ENCODE peak calls at places on chromosomes 12 and 14, in six cellular contexts. M is esophagus squamous epithelium, I is colonic mucosa, P is GM23338, U is lung, V is fibroblast of lung. O is an unnamed sample.

GRCh38 chr12:71840226-71840847 is 778 bp downstream of the TBC1D15 start:
- DNase-seq in M (no peak), I (no peak), V (peak; percentile 86), U (no peak), P (peak; percentile 16), O (peak; percentile 92)

GRCh38 chr14:54568821-54569591 is 2.1 kb downstream of the SAMD4A start:
- DNase-seq in M (no peak), P (no peak), V (peak; percentile 51), U (no peak), I (peak; percentile 22), O (no peak)

GRCh38 chr14:65575389-65575788 is 162.9 kb downstream of the FUT8 start:
- DNase-seq in M (no peak), U (no peak), I (no peak), V (no peak), P (no peak), O (no peak)

GRCh38 chr14:32382704-32383103 is 53.6 kb downstream of the AKAP6 start:
- DNase-seq in V (peak; percentile 50), P (peak; percentile 36), U (no peak), M (no peak), I (no peak), O (peak; percentile 50)

GRCh38 chr12:131024026-131024425 is 70.3 kb downstream of the ADGRD1 start:
- DNase-seq in U (no peak), M (no peak), I (no peak), P (no peak), V (no peak), O (no peak)

GRCh38 chr14:69625299-69626131 is 14.1 kb downstream of the SUSD6 start:
- DNase-seq in M (no peak), U (peak; percentile 58), I (peak; percentile 48), P (no peak), V (no peak), O (no peak)

GRCh38 chr12:16531623-16532022 is 74.3 kb downstream of the LMO3 start:
- DNase-seq in U (no peak), V (no peak), I (no peak), P (no peak), M (no peak), O (peak; percentile 44)

GRCh38 chr12:105986779-105987686 is 151.7 kb downstream of the NUAK1 start:
- DNase-seq in V (peak; percentile 53), M (no peak), U (no peak), P (no peak), I (no peak), O (peak; percentile 56)

GRCh38 chr12:41223600-41223999 is 35.5 kb downstream of the PDZRN4 start:
- DNase-seq in P (no peak), M (no peak), I (no peak), V (no peak), U (no peak), O (no peak)

GRCh38 chr14:59629384-59630158 is 53.0 kb upstream of the CCDC175 start:
- DNase-seq in V (no peak), I (no peak), U (no peak), P (peak; percentile 24), M (no peak), O (no peak)
- H3K4me3 ChIP-seq in V (no peak overlapping the region), I (no peak overlapping the region), U (no peak overlapping the region), P (peak overlapping the region; percentile 89), M (no peak overlapping the region), O (no peak overlapping the region)

GRCh38 chr12:51819851-51820720 is 28.4 kb downstream of the FIGNL2 start:
- DNase-seq in P (peak; percentile 22), V (peak; percentile 8), I (peak; percentile 55), M (no peak), U (no peak), O (no peak)
- TF ChIP-seq CTCF in P (peak; percentile 36), V (no peak), I (no peak), M (no peak), U (no peak), O (no peak)

DNA sequence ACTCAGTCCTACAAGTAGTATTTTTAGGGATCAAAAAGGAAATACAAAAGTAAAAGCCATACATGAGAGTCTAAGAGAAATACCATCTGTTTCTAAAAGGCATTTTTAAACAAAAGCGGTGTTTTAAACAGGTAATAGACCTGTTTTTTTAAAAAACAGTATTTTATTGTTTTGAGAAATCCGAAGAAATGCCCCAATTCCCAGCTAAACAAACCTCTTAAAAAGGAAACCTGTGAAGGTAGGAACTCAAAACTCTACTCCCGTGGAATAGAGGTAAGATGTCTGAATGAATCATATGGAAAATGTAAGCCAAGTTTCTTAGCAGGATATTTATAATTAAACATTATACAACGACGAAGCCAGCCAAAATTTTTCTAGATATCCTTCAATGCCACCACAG is 2.0 kb downstream of the PPP1R13B start:
- DNase-seq in V (no peak), U (no peak), P (no peak), M (no peak), I (no peak), O (no peak)
- H3K27me3 ChIP-seq in V (peaks cover 6% of the 10 kb centered on the region), U (no peaks in the 10 kb centered on the region), P (peaks cover 47% of the 10 kb centered on the region), M (no peaks in the 10 kb centered on the region), I (no peaks in the 10 kb centered on the region), O (no peaks in the 10 kb centered on the region)

DNA sequence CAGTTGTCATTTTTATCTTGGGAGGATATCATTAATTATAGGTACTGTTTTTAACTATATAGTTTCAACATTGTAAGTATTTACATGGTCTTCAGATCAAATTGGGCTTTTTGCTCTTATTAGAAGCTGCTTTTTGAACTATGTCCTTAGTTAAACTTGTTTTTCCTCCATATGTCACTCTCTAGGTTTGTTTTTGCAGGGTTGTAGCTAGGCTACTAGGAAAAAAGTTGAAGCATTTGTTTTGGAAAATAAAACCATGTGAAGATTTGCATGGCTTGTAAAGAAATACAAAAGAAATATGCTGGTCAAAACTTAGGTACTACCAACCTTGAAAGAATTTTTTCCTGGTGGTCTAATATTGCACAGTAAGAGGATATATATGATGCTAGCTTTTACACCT is 3.4 kb downstream of the ARID2 start:
- DNase-seq in M (no peak), U (no peak), V (no peak), P (no peak), I (no peak), O (no peak)
- H3K4me3 ChIP-seq in M (no peak overlapping the region), U (no peak overlapping the region), V (peak overlapping the region; percentile 76), P (peak overlapping the region; percentile 74), I (no peak overlapping the region), O (no peak overlapping the region)

GRCh38 chr12:75727577-75727976 is 216.2 kb upstream of the KRR1 start:
- DNase-seq in P (peak; percentile 71), U (no peak), V (no peak), I (no peak), M (no peak), O (no peak)

GRCh38 chr12:75722714-75723200 is 211.3 kb upstream of the KRR1 start:
- DNase-seq in U (peak; percentile 41), P (no peak), I (peak; percentile 41), V (peak; percentile 96), M (no peak), O (peak; percentile 88)

GRCh38 chr12:75728826-75729225 is 217.4 kb upstream of the KRR1 start:
- DNase-seq in V (no peak), I (no peak), U (no peak), M (no peak), P (no peak), O (no peak)

GRCh38 chr12:75724913-75725312 is 213.5 kb upstream of the KRR1 start:
- DNase-seq in M (no peak), I (no peak), P (no peak), U (peak; percentile 38), V (peak; percentile 98), O (no peak)

GRCh38 chr12:75725505-75726120 is 214.2 kb upstream of the KRR1 start:
- DNase-seq in U (no peak), I (no peak), P (no peak), M (no peak), V (no peak), O (peak; percentile 82)
- TF ChIP-seq CTCF in U (no peak), I (no peak), P (no peak), M (no peak), V (peak; percentile 18), O (peak; percentile 24)